ENCODE peak calls at places on chromosomes 11 and 22, in four cellular contexts. One of them, this sample, is unnamed.

GRCh38 chr22:41229215-41229614 is 11.5 kb downstream of the CHADL start:
- DNase-seq in right lobe of liver: no peak
- DNase-seq in H1: no peak
- DNase-seq in testis: no peak
- DNase-seq in this sample: no peak

GRCh38 chr11:11349870-11350325 is 3.2 kb downstream of the CSNK2A3 start:
- DNase-seq in right lobe of liver: no peak
- DNase-seq in H1: no peak
- DNase-seq in testis: peak; percentile 51
- DNase-seq in this sample: no peak

GRCh38 chr11:76721755-76722677 is 51.5 kb upstream of the LRRC32 start:
- DNase-seq in right lobe of liver: peak; percentile 86
- DNase-seq in H1: peak; percentile 95
- DNase-seq in testis: peak; percentile 94
- DNase-seq in this sample: peak; percentile 92

GRCh38 chr11:64219354-64219684 is 6.7 kb downstream of the TRPT1 start:
- DNase-seq in right lobe of liver: no peak
- DNase-seq in H1: no peak
- DNase-seq in testis: no peak
- DNase-seq in this sample: no peak

GRCh38 chr11:107331728-107332127 is 125.9 kb downstream of the CWF19L2 start:
- DNase-seq in right lobe of liver: no peak
- DNase-seq in H1: no peak
- DNase-seq in testis: no peak
- DNase-seq in this sample: no peak

GRCh38 chr11:119206512-119207299 is 567 bp downstream of the CBL start:
- DNase-seq in right lobe of liver: peak; percentile 73
- DNase-seq in H1: peak; percentile 81
- DNase-seq in testis: peak; percentile 66
- DNase-seq in this sample: peak; percentile 32

GRCh38 chr11:74749127-74749964 is 697 bp downstream of the RNF169 start:
- DNase-seq in right lobe of liver: peak; percentile 71
- DNase-seq in H1: peak; percentile 73
- DNase-seq in testis: peak; percentile 54
- DNase-seq in this sample: peak; percentile 52

GRCh38 chr11:34791725-34792124 is 124.5 kb downstream of the APIP start:
- DNase-seq in right lobe of liver: no peak
- DNase-seq in H1: no peak
- DNase-seq in testis: no peak
- DNase-seq in this sample: no peak

GRCh38 chr11:62706841-62707240 is 383 bp downstream of the BSCL2 start:
- DNase-seq in right lobe of liver: no peak
- DNase-seq in H1: no peak
- DNase-seq in testis: no peak
- DNase-seq in this sample: no peak

GRCh38 chr11:111793863-111794262 is 27.7 kb upstream of the PPP2R1B start:
- DNase-seq in right lobe of liver: peak; percentile 49
- DNase-seq in H1: no peak
- DNase-seq in testis: no peak
- DNase-seq in this sample: no peak

GRCh38 chr11:47466701-47467250 is 17.8 kb upstream of the RAPSN start:
- DNase-seq in right lobe of liver: peak; percentile 65
- DNase-seq in H1: no peak
- DNase-seq in testis: peak; percentile 54
- DNase-seq in this sample: peak; percentile 83

GRCh38 chr11:117232911-117233409 is 489 bp downstream of the RNF214 start:
- DNase-seq in right lobe of liver: peak; percentile 50
- DNase-seq in H1: peak; percentile 66
- DNase-seq in testis: peak; percentile 28
- DNase-seq in this sample: peak; percentile 49

GRCh38 chr11:118634435-118635236 is 27.2 kb downstream of the PHLDB1 start:
- DNase-seq in right lobe of liver: peak; percentile 83
- DNase-seq in H1: peak; percentile 89
- DNase-seq in testis: peak; percentile 88
- DNase-seq in this sample: peak; percentile 93

GRCh38 chr11:117657801-117658200 is 139.2 kb downstream of the DSCAML1 start:
- DNase-seq in right lobe of liver: no peak
- DNase-seq in H1: no peak
- DNase-seq in testis: no peak
- DNase-seq in this sample: no peak

GRCh38 chr11:76689861-76690260 is 19.3 kb upstream of the LRRC32 start:
- DNase-seq in right lobe of liver: no peak
- DNase-seq in H1: no peak
- DNase-seq in testis: no peak
- DNase-seq in this sample: no peak

GRCh38 chr11:44604171-44604581 is 38.7 kb downstream of the CD82 start:
- DNase-seq in right lobe of liver: no peak
- DNase-seq in H1: no peak
- DNase-seq in testis: no peak
- DNase-seq in this sample: no peak

GRCh38 chr22:41524283-41524682 is 20.0 kb downstream of the POLR3H start:
- DNase-seq in right lobe of liver: peak; percentile 74
- DNase-seq in H1: no peak
- DNase-seq in testis: peak; percentile 86
- DNase-seq in this sample: peak; percentile 73

GRCh38 chr22:24703101-24703500 is 71.4 kb downstream of the PIWIL3 start:
- DNase-seq in right lobe of liver: peak; percentile 76
- DNase-seq in H1: peak; percentile 38
- DNase-seq in testis: peak; percentile 42
- DNase-seq in this sample: peak; percentile 57

GRCh38 chr11:10443721-10444120 is 11.3 kb upstream of the AMPD3 start:
- DNase-seq in right lobe of liver: no peak
- DNase-seq in H1: no peak
- DNase-seq in testis: no peak
- DNase-seq in this sample: no peak

GRCh38 chr11:40030867-40031266 is 1428.6 kb downstream of the LRRC4C start:
- DNase-seq in right lobe of liver: no peak
- DNase-seq in H1: no peak
- DNase-seq in testis: no peak
- DNase-seq in this sample: no peak

GRCh38 chr22:44313385-44314006 is 745 bp upstream of the SHISAL1 start:
- DNase-seq in right lobe of liver: no peak
- DNase-seq in H1: no peak
- DNase-seq in testis: no peak
- DNase-seq in this sample: no peak

GRCh38 chr11:9230291-9230690 is 34.9 kb downstream of the DENND5A start:
- DNase-seq in right lobe of liver: no peak
- DNase-seq in H1: no peak
- DNase-seq in testis: no peak
- DNase-seq in this sample: no peak

GRCh38 chr11:69891421-69892236 is 72.4 kb upstream of the FGF3 start:
- DNase-seq in right lobe of liver: peak; percentile 84
- DNase-seq in H1: no peak
- DNase-seq in testis: peak; percentile 66
- DNase-seq in this sample: no peak

GRCh38 chr11:28836285-28837081 is 728.3 kb downstream of the METTL15 start:
- DNase-seq in right lobe of liver: no peak
- DNase-seq in H1: no peak
- DNase-seq in testis: no peak
- DNase-seq in this sample: no peak

GRCh38 chr11:92981508-92982043 is 12.1 kb downstream of the MTNR1B start:
- DNase-seq in right lobe of liver: no peak
- DNase-seq in H1: no peak
- DNase-seq in testis: no peak
- DNase-seq in this sample: no peak
- H3K4me3 ChIP-seq in right lobe of liver: no peak overlapping the region
- H3K4me3 ChIP-seq in H1: no peak overlapping the region
- H3K4me3 ChIP-seq in testis: no peak overlapping the region
- H3K4me3 ChIP-seq in this sample: no peak overlapping the region

DNA sequence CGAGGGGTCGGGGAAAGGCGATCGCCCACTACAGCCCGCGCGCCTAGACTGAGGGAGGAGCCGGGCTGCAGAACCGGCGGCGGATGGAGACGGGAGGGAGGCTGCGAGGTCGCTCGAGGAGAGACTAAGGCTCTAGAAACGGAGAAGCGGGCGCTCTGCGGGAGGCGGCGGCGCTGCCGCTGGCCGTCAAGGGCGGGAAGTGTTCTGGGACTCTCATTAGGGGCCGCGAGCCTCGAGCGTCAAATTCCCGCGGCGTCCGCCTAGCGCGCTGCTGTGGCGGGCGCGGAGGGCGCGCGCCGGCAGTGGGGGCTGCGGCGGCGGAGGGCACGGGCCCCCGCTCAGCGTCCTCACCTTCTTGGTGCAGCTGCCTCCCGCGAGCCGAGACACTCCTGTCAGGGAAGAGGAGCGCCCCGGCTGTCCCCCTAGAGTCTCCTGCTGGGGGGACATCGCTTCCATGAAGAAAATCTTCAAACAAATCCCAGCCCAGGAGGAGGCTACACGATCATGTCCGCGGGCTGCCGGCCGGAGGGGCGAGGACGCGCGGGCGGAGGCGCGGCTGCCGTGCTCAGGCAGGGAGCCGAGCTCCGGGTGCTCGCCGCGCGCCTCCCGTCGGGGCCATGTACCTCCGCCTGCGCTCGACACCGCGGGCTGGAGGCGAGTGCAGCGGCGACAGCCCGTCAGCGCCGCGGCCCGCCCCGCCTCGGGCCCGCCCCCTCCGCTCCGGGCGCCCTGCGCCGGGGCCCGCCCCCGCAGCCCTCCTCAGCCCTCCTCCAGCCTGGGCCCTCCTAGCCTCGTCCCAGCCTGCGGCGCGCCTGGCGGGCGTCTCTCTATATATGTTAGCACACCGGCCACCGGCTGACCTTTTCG is at the start of gene ARHGAP20:
- DNase-seq in right lobe of liver: peak; percentile 86
- DNase-seq in H1: peak; percentile 80
- DNase-seq in testis: peak; percentile 89
- DNase-seq in this sample: peak; percentile 35
- TF ChIP-seq POLR2A in right lobe of liver: peak; percentile 69
- TF ChIP-seq POLR2A in H1: no peak
- TF ChIP-seq POLR2A in testis: no peak
- TF ChIP-seq POLR2A in this sample: no peak

GRCh38 chr11:13682212-13682611 is 13.7 kb downstream of the FAR1 start:
- DNase-seq in right lobe of liver: no peak
- DNase-seq in H1: no peak
- DNase-seq in testis: no peak
- DNase-seq in this sample: no peak

GRCh38 chr11:13681470-13681869 is 13.0 kb downstream of the FAR1 start:
- DNase-seq in right lobe of liver: no peak
- DNase-seq in H1: no peak
- DNase-seq in testis: no peak
- DNase-seq in this sample: no peak

GRCh38 chr11:13680501-13681264 is 12.2 kb downstream of the FAR1 start:
- DNase-seq in right lobe of liver: no peak
- DNase-seq in H1: no peak
- DNase-seq in testis: no peak
- DNase-seq in this sample: peak; percentile 26

GRCh38 chr11:13687271-13687670 is 18.8 kb downstream of the FAR1 start:
- DNase-seq in right lobe of liver: no peak
- DNase-seq in H1: no peak
- DNase-seq in testis: no peak
- DNase-seq in this sample: no peak

DNA sequence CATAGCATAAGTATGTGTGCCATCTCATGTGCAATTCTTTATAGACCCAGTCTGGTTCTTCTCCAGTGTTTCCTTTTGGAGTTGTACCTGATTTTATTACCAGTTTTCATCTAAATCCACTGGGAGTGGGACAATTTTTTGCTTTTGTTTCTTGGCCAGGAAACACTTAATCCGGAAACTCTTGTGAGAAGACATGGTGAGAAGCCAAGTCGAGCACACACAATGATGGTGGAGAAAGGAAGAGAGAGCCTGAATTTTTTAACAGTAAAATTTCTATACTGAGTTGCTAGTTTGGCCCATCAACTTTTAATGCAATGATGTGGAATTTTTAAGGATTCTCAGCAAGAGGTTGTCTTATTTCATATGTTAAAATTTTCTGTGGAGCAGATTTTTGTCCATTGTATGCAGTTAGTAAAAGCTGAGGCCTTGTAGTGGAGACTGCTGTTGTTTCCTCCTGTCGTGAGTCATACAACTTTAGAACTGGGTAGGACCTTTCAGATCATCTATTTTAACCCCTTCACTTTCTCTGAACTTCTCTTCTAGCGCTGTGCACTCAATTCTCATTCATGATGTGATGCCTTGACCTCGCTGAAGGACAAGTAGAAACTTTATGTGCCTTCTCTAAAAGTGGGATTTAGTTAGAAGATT is 17.1 kb downstream of the FAR1 start:
- DNase-seq in right lobe of liver: no peak
- DNase-seq in H1: no peak
- DNase-seq in testis: no peak
- DNase-seq in this sample: no peak
- H3K4me3 ChIP-seq in right lobe of liver: no peak overlapping the region
- H3K4me3 ChIP-seq in H1: no peak overlapping the region
- H3K4me3 ChIP-seq in testis: no peak overlapping the region
- H3K4me3 ChIP-seq in this sample: no peak overlapping the region

GRCh38 chr22:20025401-20026203 is 4.7 kb downstream of the TANGO2 start:
- DNase-seq in right lobe of liver: no peak
- DNase-seq in H1: no peak
- DNase-seq in testis: no peak
- DNase-seq in this sample: no peak
- TF ChIP-seq POLR2A in right lobe of liver: no peak
- TF ChIP-seq POLR2A in H1: no peak
- TF ChIP-seq POLR2A in testis: no peak
- TF ChIP-seq POLR2A in this sample: no peak

DNA sequence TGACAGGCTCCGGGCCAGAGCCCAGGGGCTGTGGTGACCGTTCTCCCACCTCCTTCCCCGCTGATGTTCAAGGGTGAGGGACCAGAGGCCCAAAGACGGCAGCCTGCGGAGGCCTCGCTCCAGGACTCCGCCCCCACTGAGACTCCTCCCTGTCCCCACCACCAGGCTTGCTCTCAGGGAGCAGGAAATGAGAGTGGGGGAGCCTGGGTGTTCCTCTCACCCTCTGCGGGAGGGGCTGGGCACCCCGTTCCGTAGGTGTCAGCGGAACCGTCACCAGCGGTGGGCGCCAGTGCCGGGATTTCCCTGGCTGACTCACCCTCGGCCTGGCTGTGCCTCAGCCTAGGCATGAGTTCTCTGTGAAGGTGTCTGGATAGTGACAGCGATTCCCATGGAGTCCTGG is 15.7 kb downstream of the DAGLA start:
- DNase-seq in right lobe of liver: peak; percentile 69
- DNase-seq in H1: peak; percentile 63
- DNase-seq in testis: peak; percentile 70
- DNase-seq in this sample: peak; percentile 89
- H3K4me3 ChIP-seq in right lobe of liver: no peak overlapping the region
- H3K4me3 ChIP-seq in H1: no peak overlapping the region
- H3K4me3 ChIP-seq in testis: no peak overlapping the region
- H3K4me3 ChIP-seq in this sample: no peak overlapping the region

DNA sequence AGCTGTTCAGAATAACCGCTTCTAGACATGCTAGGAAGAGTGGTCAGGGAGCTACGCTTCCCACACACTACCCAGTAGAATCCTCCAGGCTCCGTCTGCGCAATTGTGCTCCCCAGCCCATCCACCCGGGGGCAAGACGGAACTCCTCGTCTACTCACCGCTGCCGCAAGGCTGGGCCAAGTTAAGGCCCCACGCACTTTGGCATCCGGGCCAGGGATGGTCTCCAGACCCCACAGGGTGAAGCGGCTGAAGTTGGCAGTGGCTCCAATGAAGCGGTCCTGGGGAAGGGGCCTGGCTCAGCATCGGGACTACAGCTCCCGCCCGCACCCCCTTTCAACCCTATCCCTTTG is 736 bp downstream of the RNASEH2C start:
- DNase-seq in right lobe of liver: no peak
- DNase-seq in H1: no peak
- DNase-seq in testis: no peak
- DNase-seq in this sample: no peak
- TF ChIP-seq POLR2A in right lobe of liver: no peak
- TF ChIP-seq POLR2A in H1: no peak
- TF ChIP-seq POLR2A in testis: no peak
- TF ChIP-seq POLR2A in this sample: no peak